ENCODE peak calls at places on chromosome 18, in five cellular contexts. One of them, this sample, is unnamed.

GRCh38 chr18:59910967-59911366 is 11.2 kb downstream of the PMAIP1 start:
- DNase-seq in H1: no peak
- DNase-seq in GM12878: no peak
- DNase-seq in HCT116: no peak
- DNase-seq in SK-N-SH: no peak
- DNase-seq in this sample: no peak

GRCh38 chr18:46268662-46269061 is 164.5 kb downstream of the HAUS1 start:
- DNase-seq in H1: no peak
- DNase-seq in GM12878: no peak
- DNase-seq in HCT116: no peak
- DNase-seq in SK-N-SH: no peak
- DNase-seq in this sample: no peak

GRCh38 chr18:5543854-5544389 is at the start of gene EPB41L3:
- DNase-seq in H1: no peak
- DNase-seq in GM12878: no peak
- DNase-seq in HCT116: no peak
- DNase-seq in SK-N-SH: peak
- DNase-seq in this sample: no peak

GRCh38 chr18:51953521-51953920 is 386.5 kb upstream of the DCC start:
- DNase-seq in H1: no peak
- DNase-seq in GM12878: peak
- DNase-seq in HCT116: no peak
- DNase-seq in SK-N-SH: no peak
- DNase-seq in this sample: no peak

GRCh38 chr18:77059294-77059916 is 73.2 kb downstream of the MBP start:
- DNase-seq in H1: no peak
- DNase-seq in GM12878: no peak
- DNase-seq in HCT116: peak
- DNase-seq in SK-N-SH: peak
- DNase-seq in this sample: no peak

GRCh38 chr18:23135679-23136325 is 517 bp downstream of the CABLES1 start:
- DNase-seq in H1: no peak
- DNase-seq in GM12878: no peak
- DNase-seq in HCT116: no peak
- DNase-seq in SK-N-SH: peak
- DNase-seq in this sample: peak

GRCh38 chr18:79404567-79404910 is 8.8 kb downstream of the NFATC1 start:
- DNase-seq in H1: no peak
- DNase-seq in GM12878: no peak
- DNase-seq in HCT116: no peak
- DNase-seq in SK-N-SH: no peak
- DNase-seq in this sample: no peak

GRCh38 chr18:36465276-36465675 is 167.8 kb downstream of the FHOD3 start:
- DNase-seq in H1: no peak
- DNase-seq in GM12878: no peak
- DNase-seq in HCT116: no peak
- DNase-seq in SK-N-SH: no peak
- DNase-seq in this sample: no peak

GRCh38 chr18:69402219-69402989 is 1.7 kb downstream of the DOK6 start:
- DNase-seq in H1: no peak
- DNase-seq in GM12878: no peak
- DNase-seq in HCT116: no peak
- DNase-seq in SK-N-SH: no peak
- DNase-seq in this sample: peak

GRCh38 chr18:79560042-79560860 is 119.4 kb upstream of the CTDP1 start:
- DNase-seq in H1: no peak
- DNase-seq in GM12878: no peak
- DNase-seq in HCT116: no peak
- DNase-seq in SK-N-SH: no peak
- DNase-seq in this sample: no peak

GRCh38 chr18:57806891-57807280 is 3.8 kb upstream of the ATP8B1 start:
- DNase-seq in H1: no peak
- DNase-seq in GM12878: no peak
- DNase-seq in HCT116: no peak
- DNase-seq in SK-N-SH: no peak
- DNase-seq in this sample: no peak

DNA sequence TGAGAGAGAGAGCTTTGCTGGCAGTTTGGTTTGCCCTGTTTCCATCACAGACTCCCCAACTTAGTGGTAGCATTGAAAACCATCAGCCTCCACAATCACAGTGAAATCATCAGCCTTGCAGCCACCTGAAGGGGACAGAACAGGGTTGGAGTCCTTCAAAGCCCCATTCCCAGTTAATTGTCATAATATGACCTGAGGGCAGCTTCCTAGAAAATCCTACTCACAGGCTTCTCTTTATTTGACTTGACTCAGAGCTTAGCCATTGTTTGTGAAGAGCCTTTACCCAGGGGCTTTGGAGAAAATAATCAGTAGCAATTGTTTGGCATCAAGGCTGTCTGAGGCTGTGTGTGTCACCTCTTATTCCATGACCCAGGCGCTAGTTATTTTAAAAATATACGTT is 308.7 kb downstream of the CBLN2 start:
- DNase-seq in H1: peak
- DNase-seq in GM12878: no peak
- DNase-seq in HCT116: no peak
- DNase-seq in SK-N-SH: no peak
- DNase-seq in this sample: peak
- TF ChIP-seq JUND in H1: no peak
- TF ChIP-seq JUND in GM12878: no peak
- TF ChIP-seq JUND in HCT116: no peak
- TF ChIP-seq JUND in SK-N-SH: no peak
- TF ChIP-seq JUND in this sample: no peak

GRCh38 chr18:44126598-44126997 is 554.1 kb upstream of the SETBP1 start:
- DNase-seq in H1: no peak
- DNase-seq in GM12878: no peak
- DNase-seq in HCT116: no peak
- DNase-seq in SK-N-SH: no peak
- DNase-seq in this sample: no peak

GRCh38 chr18:44134447-44134846 is 546.2 kb upstream of the SETBP1 start:
- DNase-seq in H1: no peak
- DNase-seq in GM12878: no peak
- DNase-seq in HCT116: no peak
- DNase-seq in SK-N-SH: no peak
- DNase-seq in this sample: no peak

GRCh38 chr18:44133483-44133882 is 547.2 kb upstream of the SETBP1 start:
- DNase-seq in H1: no peak
- DNase-seq in GM12878: no peak
- DNase-seq in HCT116: no peak
- DNase-seq in SK-N-SH: no peak
- DNase-seq in this sample: no peak

GRCh38 chr18:44128365-44128764 is 552.3 kb upstream of the SETBP1 start:
- DNase-seq in H1: no peak
- DNase-seq in GM12878: no peak
- DNase-seq in HCT116: no peak
- DNase-seq in SK-N-SH: no peak
- DNase-seq in this sample: no peak

GRCh38 chr18:44130365-44130942 is 550.2 kb upstream of the SETBP1 start:
- DNase-seq in H1: no peak
- DNase-seq in GM12878: no peak
- DNase-seq in HCT116: no peak
- DNase-seq in SK-N-SH: peak
- DNase-seq in this sample: peak
- TF ChIP-seq JUND in H1: no peak
- TF ChIP-seq JUND in GM12878: no peak
- TF ChIP-seq JUND in HCT116: no peak
- TF ChIP-seq JUND in SK-N-SH: no peak
- TF ChIP-seq JUND in this sample: no peak

GRCh38 chr18:48104703-48105102 is 174.2 kb upstream of the SMAD2 start:
- DNase-seq in H1: no peak
- DNase-seq in GM12878: no peak
- DNase-seq in HCT116: no peak
- DNase-seq in SK-N-SH: no peak
- DNase-seq in this sample: no peak
- TF ChIP-seq JUND in H1: no peak
- TF ChIP-seq JUND in GM12878: no peak
- TF ChIP-seq JUND in HCT116: no peak
- TF ChIP-seq JUND in SK-N-SH: no peak
- TF ChIP-seq JUND in this sample: no peak

GRCh38 chr18:33560686-33561370 is 17.2 kb upstream of the ASXL3 start:
- DNase-seq in H1: no peak
- DNase-seq in GM12878: peak
- DNase-seq in HCT116: no peak
- DNase-seq in SK-N-SH: peak
- DNase-seq in this sample: no peak
- TF ChIP-seq JUND in H1: no peak
- TF ChIP-seq JUND in GM12878: no peak
- TF ChIP-seq JUND in HCT116: no peak
- TF ChIP-seq JUND in SK-N-SH: no peak
- TF ChIP-seq JUND in this sample: no peak

DNA sequence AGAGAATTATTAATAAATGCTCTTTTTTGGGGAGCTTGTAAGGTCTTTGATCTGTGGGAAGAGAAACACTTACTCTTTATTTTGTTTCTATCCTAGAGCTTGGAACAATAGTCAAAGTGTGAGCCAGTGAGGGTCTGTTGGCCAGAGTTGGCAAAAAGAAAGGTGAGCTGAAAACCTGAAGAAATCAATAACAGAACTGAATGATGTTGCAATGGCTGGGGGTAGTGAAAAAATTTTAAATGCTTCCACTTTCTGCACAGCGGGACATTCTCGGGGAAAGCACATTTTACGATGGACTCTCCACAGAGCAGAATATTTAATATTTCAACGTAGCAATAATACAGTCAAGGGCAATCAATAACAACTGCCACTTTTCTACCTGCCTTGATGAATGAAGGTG is 78.9 kb downstream of the SKA1 start:
- DNase-seq in H1: no peak
- DNase-seq in GM12878: no peak
- DNase-seq in HCT116: no peak
- DNase-seq in SK-N-SH: no peak
- DNase-seq in this sample: no peak
- TF ChIP-seq JUND in H1: no peak
- TF ChIP-seq JUND in GM12878: no peak
- TF ChIP-seq JUND in HCT116: no peak
- TF ChIP-seq JUND in SK-N-SH: no peak
- TF ChIP-seq JUND in this sample: no peak